ENCODE peak calls at places on chromosomes 5 and 9, in four cellular contexts. P is kidney epithelial cell, V is foreskin fibroblast, I is A549. A is an unnamed sample.

GRCh38 chr5:121976979-121977378 is 15.2 kb downstream of the SRFBP1 start:
- DNase-seq in P (no peak), I (no peak), V (peak; percentile 69), A (peak; percentile 80)

GRCh38 chr5:87121315-87122170 is 146.1 kb upstream of the RASA1 start:
- DNase-seq in I (peak; percentile 46), V (peak; percentile 83), P (peak; percentile 77), A (peak; percentile 87)

GRCh38 chr5:68962632-68963484 is 131.0 kb upstream of the SLC30A5 start:
- DNase-seq in V (peak; percentile 55), I (peak; percentile 64), P (peak; percentile 12), A (peak; percentile 66)

GRCh38 chr5:112492291-112492690 is 73.2 kb upstream of the EPB41L4A start:
- DNase-seq in P (peak; percentile 34), V (peak; percentile 26), I (peak; percentile 66), A (peak; percentile 67)

GRCh38 chr9:14428781-14429230 is 114.9 kb upstream of the NFIB start:
- DNase-seq in P (peak; percentile 23), V (peak; percentile 53), I (peak; percentile 69), A (peak; percentile 80)

GRCh38 chr9:105150991-105151685 is 93.3 kb upstream of the SLC44A1 start:
- DNase-seq in I (peak; percentile 23), V (no peak), P (peak; percentile 83), A (peak; percentile 57)

GRCh38 chr5:163580516-163580915 is 75.1 kb downstream of the MAT2B start:
- DNase-seq in I (no peak), V (no peak), P (no peak), A (no peak)

GRCh38 chr9:124369236-124369797 is 45.9 kb downstream of the PSMB7 start:
- DNase-seq in I (no peak), P (no peak), V (no peak), A (no peak)

GRCh38 chr9:135037521-135038250 is 49.8 kb upstream of the OLFM1 start:
- DNase-seq in I (no peak), P (no peak), V (no peak), A (no peak)

GRCh38 chr5:81424728-81425127 is 30.8 kb upstream of the ACOT12 start:
- DNase-seq in V (peak; percentile 54), P (no peak), I (no peak), A (peak; percentile 38)

GRCh38 chr9:8492679-8493078 is 693.1 kb upstream of the DMAC1 start:
- DNase-seq in V (no peak), P (no peak), I (no peak), A (no peak)

GRCh38 chr9:36086442-36086841 is 49.7 kb downstream of the RECK start:
- DNase-seq in I (no peak), V (no peak), P (no peak), A (no peak)

GRCh38 chr9:116985636-116986414 is 298.7 kb downstream of the TRIM32 start:
- DNase-seq in V (no peak), I (no peak), P (no peak), A (no peak)

GRCh38 chr5:146707316-146707715 is 171.2 kb downstream of the PPP2R2B start:
- DNase-seq in I (no peak), V (no peak), P (no peak), A (no peak)

GRCh38 chr9:127458921-127459320 is 7.6 kb downstream of the LRSAM1 start:
- DNase-seq in P (no peak), V (no peak), I (no peak), A (no peak)

GRCh38 chr9:19074836-19075235 is 25.6 kb downstream of the RRAGA start:
- DNase-seq in I (no peak), V (no peak), P (no peak), A (peak; percentile 10)

GRCh38 chr5:56095579-56096102 is 100.9 kb upstream of the IL6ST start:
- DNase-seq in V (no peak), P (no peak), I (no peak), A (no peak)

GRCh38 chr9:130661461-130662098 is 2.8 kb upstream of the PRDM12 start:
- DNase-seq in P (no peak), I (no peak), V (no peak), A (no peak)

GRCh38 chr9:97852399-97853055 is 499 bp upstream of the FOXE1 start:
- DNase-seq in P (no peak), I (no peak), V (no peak), A (no peak)

GRCh38 chr9:134671341-134672113 is 29.9 kb downstream of the COL5A1 start:
- DNase-seq in V (no peak), I (no peak), P (no peak), A (no peak)

GRCh38 chr9:68530618-68531017 is 10.1 kb downstream of the TMEM252 start:
- DNase-seq in P (no peak), V (no peak), I (peak; percentile 18), A (no peak)

GRCh38 chr9:96117398-96118060 is 184.4 kb downstream of the HSD17B3 start:
- DNase-seq in I (no peak), V (no peak), P (no peak), A (no peak)

GRCh38 chr5:1065891-1066650 is 45.8 kb downstream of the SLC12A7 start:
- DNase-seq in P (no peak), I (no peak), V (no peak), A (no peak)

GRCh38 chr9:120742951-120743416 is 28.7 kb upstream of the MEGF9 start:
- DNase-seq in P (peak; percentile 10), V (no peak), I (peak; percentile 71), A (peak; percentile 50)

GRCh38 chr9:133320421-133320881 is 15.5 kb downstream of the SURF6 start:
- DNase-seq in V (no peak), I (peak; percentile 24), P (no peak), A (no peak)

GRCh38 chr5:13989832-13990231 is 45.3 kb upstream of the DNAH5 start:
- DNase-seq in I (no peak), P (no peak), V (no peak), A (no peak)

GRCh38 chr5:16018970-16019369 is 160.6 kb downstream of the MARCHF11 start:
- DNase-seq in I (no peak), V (no peak), P (no peak), A (no peak)

DNA sequence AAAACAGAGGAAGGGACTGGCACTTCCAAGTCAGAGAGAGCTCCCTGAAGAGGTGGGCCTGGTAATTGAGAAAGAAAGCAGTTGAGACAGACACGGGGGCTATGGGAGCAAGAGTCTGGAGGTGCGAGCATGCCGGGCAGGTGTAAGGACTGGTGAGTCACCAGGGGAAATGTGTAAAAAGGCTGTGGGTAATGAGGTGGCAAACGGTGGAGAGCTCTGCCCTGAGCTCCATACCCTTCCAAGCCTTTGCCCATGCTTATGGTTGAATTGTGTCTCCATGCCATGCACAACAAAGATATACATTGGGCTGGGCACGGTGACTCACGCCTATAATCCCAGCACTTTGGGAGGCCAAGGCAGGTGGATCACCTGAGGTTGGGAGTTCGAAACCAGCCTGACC is 18.0 kb upstream of the JADE2 start:
- DNase-seq in V (no peak), I (no peak), P (no peak), A (no peak)
- H3K4me3 ChIP-seq in V (no peak overlapping the region), I (peak overlapping the region; percentile 49), P (no peak overlapping the region), A (no peak overlapping the region)

GRCh38 chr5:125582358-125582757 is 835.9 kb upstream of the ZNF608 start:
- DNase-seq in V (peak; percentile 62), P (no peak), I (no peak), A (peak; percentile 89)

GRCh38 chr5:125575561-125576504 is 829.4 kb upstream of the ZNF608 start:
- DNase-seq in V (peak; percentile 36), I (no peak), P (no peak), A (no peak)

GRCh38 chr5:125578551-125578950 is 832.1 kb upstream of the ZNF608 start:
- DNase-seq in I (no peak), P (no peak), V (no peak), A (peak; percentile 60)

GRCh38 chr5:125576823-125577222 is 830.4 kb upstream of the ZNF608 start:
- DNase-seq in I (no peak), P (no peak), V (no peak), A (no peak)
- H3K4me3 ChIP-seq in I (no peak overlapping the region), P (no peak overlapping the region), V (no peak overlapping the region), A (no peak overlapping the region)

DNA sequence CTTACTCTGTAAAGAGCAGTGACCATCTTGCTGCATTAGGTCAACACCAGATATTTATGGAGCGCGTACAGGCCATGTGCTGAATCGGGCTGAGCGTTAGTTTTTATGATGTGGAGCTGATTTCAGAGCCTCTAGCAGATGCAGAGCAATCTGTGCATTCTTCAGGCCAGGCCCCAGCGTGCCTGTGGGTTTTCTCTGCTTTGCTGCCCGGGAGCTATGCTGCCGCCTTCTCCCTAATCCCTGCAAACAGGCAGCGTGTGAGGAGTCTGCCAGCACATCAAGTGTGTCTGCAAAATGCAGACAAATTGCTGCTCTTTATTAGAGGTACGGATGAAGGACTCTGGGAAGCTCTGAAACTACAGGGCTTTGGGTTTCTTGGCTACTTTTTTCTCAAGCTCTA is 170.0 kb downstream of the NTRK2 start:
- DNase-seq in I (no peak), P (peak; percentile 75), V (peak; percentile 23), A (no peak)
- H3K4me3 ChIP-seq in I (no peak overlapping the region), P (no peak overlapping the region), V (no peak overlapping the region), A (no peak overlapping the region)

GRCh38 chr5:149407331-149408251 is 28.5 kb upstream of the IL17B start:
- DNase-seq in P (no peak), V (no peak), I (no peak), A (peak; percentile 53)
- H3K4me3 ChIP-seq in P (peak overlapping the region; percentile 21), V (peak overlapping the region; percentile 100), I (no peak overlapping the region), A (peak overlapping the region; percentile 56)

DNA sequence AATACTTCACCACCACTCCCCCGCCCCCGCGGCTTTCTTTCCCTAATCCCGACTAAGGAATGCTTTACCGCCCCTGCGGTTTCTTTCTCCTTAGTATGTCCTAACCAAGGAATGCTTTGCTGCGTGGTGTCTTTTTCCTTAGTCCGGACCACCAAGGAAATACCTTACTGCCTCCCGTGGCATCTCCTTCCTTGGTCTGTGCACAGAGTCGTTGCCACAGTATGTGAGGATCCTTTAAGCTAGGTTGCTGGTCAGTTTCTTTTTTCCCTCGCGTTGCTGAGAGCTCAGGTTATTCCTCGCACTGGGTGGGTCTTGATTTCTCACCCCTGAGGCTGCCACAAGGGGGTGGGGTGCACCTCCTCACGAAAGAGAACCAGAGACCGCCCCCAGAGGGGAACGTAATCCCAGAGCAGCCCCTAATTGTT is 309.4 kb downstream of the NR3C1 start:
- DNase-seq in I (no peak), V (no peak), P (peak; percentile 31), A (peak; percentile 43)
- H3K4me3 ChIP-seq in I (no peak overlapping the region), V (no peak overlapping the region), P (no peak overlapping the region), A (peak overlapping the region; percentile 15)

A was measured in fibroblast of mammary gland.